ENCODE peak calls at places on chromosomes 12 and 14, in seven cellular contexts. N is RCC 7860, A is immature natural killer cell, H is GF-D8, R is NCI-H460, M is T-helper 1 cell, J is iris pigment epithelial cell. O is an unnamed sample.

GRCh38 chr12:78864483-78865296 is at the start of gene SYT1:
- DNase-seq in A (no peak), N (peak; percentile 47), H (no peak), J (peak; percentile 81), M (no peak), R (peak; percentile 90), O (peak; percentile 93)

GRCh38 chr12:16599081-16599480 is 6.9 kb downstream of the LMO3 start:
- DNase-seq in A (no peak), N (no peak), J (no peak), R (no peak), H (no peak), M (no peak), O (no peak)

GRCh38 chr12:5379737-5380496 is 52.0 kb upstream of the NTF3 start:
- DNase-seq in N (peak; percentile 70), J (no peak), M (no peak), H (no peak), R (no peak), A (no peak), O (no peak)

GRCh38 chr12:98022961-98023360 is 492.4 kb upstream of the TMPO start:
- DNase-seq in A (no peak), M (no peak), N (no peak), H (no peak), J (peak; percentile 1), R (no peak), O (no peak)

GRCh38 chr12:14408208-14408607 is 42.7 kb downstream of the ATF7IP start:
- DNase-seq in M (no peak), R (no peak), N (no peak), A (peak; percentile 54), J (peak; percentile 63), H (no peak), O (peak; percentile 38)

GRCh38 chr14:85418716-85419115 is 111.2 kb upstream of the FLRT2 start:
- DNase-seq in H (no peak), N (no peak), J (peak; percentile 64), M (no peak), A (no peak), R (no peak), O (no peak)

GRCh38 chr14:24941719-24942118 is 108.2 kb downstream of the STXBP6 start:
- DNase-seq in N (no peak), J (no peak), H (no peak), M (no peak), A (no peak), R (no peak), O (peak; percentile 17)

GRCh38 chr12:85580562-85581168 is 255.5 kb downstream of the RASSF9 start:
- DNase-seq in J (peak; percentile 11), N (no peak), R (no peak), H (no peak), M (no peak), A (no peak), O (no peak)

GRCh38 chr14:71588028-71588427 is 344.2 kb upstream of the RGS6 start:
- DNase-seq in M (no peak), J (peak; percentile 95), N (no peak), H (no peak), R (no peak), A (no peak), O (peak; percentile 77)

GRCh38 chr14:94646481-94646880 is 34.3 kb downstream of the SERPINA3 start:
- DNase-seq in M (no peak), J (peak; percentile 66), A (no peak), R (no peak), N (peak; percentile 12), H (no peak), O (peak; percentile 46)

GRCh38 chr12:45725631-45726593 is 3.6 kb upstream of the ARID2 start:
- DNase-seq in N (peak; percentile 20), J (peak; percentile 64), R (peak; percentile 59), A (peak; percentile 50), M (no peak), H (peak; percentile 22), O (peak; percentile 43)

GRCh38 chr14:73634333-73634833 is 10.4 kb upstream of the DNAL1 start:
- DNase-seq in A (peak; percentile 1), N (no peak), J (peak; percentile 25), M (no peak), R (no peak), H (no peak), O (peak; percentile 65)

GRCh38 chr12:80404629-80405028 is 39.4 kb upstream of the PTPRQ start:
- DNase-seq in H (no peak), A (no peak), M (no peak), J (no peak), N (no peak), R (no peak), O (no peak)

GRCh38 chr12:100348657-100349454 is 8.0 kb upstream of the SLC17A8 start:
- DNase-seq in R (peak; percentile 41), J (peak; percentile 42), H (no peak), N (peak; percentile 38), M (no peak), A (no peak), O (peak; percentile 52)

GRCh38 chr12:76026643-76027063 is 4.9 kb downstream of the PHLDA1 start:
- DNase-seq in J (no peak), H (no peak), R (no peak), N (no peak), M (no peak), A (no peak), O (peak; percentile 51)

GRCh38 chr12:46005151-46005797 is 14.9 kb upstream of the SCAF11 start:
- DNase-seq in M (no peak), J (peak; percentile 13), H (no peak), R (no peak), N (no peak), A (no peak), O (no peak)

GRCh38 chr12:30970559-30971202 is 44.1 kb downstream of the TSPAN11 start:
- DNase-seq in H (no peak), J (no peak), M (no peak), A (no peak), R (no peak), N (no peak), O (no peak)

GRCh38 chr12:100959481-100959880 is 164.9 kb downstream of the ANO4 start:
- DNase-seq in R (no peak), M (no peak), N (peak; percentile 22), H (no peak), A (no peak), J (peak; percentile 85), O (peak; percentile 76)

GRCh38 chr14:101815994-101816393 is 54.5 kb downstream of the PPP2R5C start:
- DNase-seq in A (no peak), N (no peak), J (no peak), M (peak; percentile 29), R (no peak), H (no peak), O (no peak)

GRCh38 chr12:3216726-3217682 is 139.8 kb downstream of the TSPAN9 start:
- DNase-seq in M (no peak), H (no peak), N (peak; percentile 73), A (no peak), R (no peak), J (peak; percentile 65), O (peak; percentile 66)

GRCh38 chr12:92472198-92472597 is 230.6 kb upstream of the PLEKHG7 start:
- DNase-seq in R (no peak), A (no peak), H (no peak), J (peak; percentile 60), N (no peak), M (no peak), O (no peak)

GRCh38 chr12:31853977-31854376 is 105.2 kb upstream of the RESF1 start:
- DNase-seq in J (no peak), R (no peak), M (no peak), N (no peak), H (peak; percentile 64), A (no peak), O (no peak)

GRCh38 chr12:110560048-110560447 is 23.1 kb downstream of the PPTC7 start:
- DNase-seq in N (no peak), R (no peak), M (no peak), A (no peak), H (no peak), J (no peak), O (no peak)

GRCh38 chr12:82425241-82425640 is 66.9 kb downstream of the METTL25 start:
- DNase-seq in N (peak; percentile 71), H (no peak), M (no peak), A (no peak), J (peak; percentile 75), R (no peak), O (peak; percentile 89)

GRCh38 chr12:128682542-128683315 is 141.0 kb downstream of the SLC15A4 start:
- DNase-seq in N (no peak), M (no peak), R (no peak), A (no peak), H (no peak), J (no peak), O (no peak)

GRCh38 chr12:47736877-47737676 is 11.8 kb upstream of the ENDOU start:
- DNase-seq in A (no peak), J (peak; percentile 43), N (no peak), R (no peak), M (no peak), H (no peak), O (peak; percentile 62)

GRCh38 chr12:34547276-34547675 is 525.0 kb downstream of the ALG10 start:
- DNase-seq in A (no peak), R (no peak), H (no peak), J (no peak), N (no peak), M (no peak), O (no peak)

GRCh38 chr14:68133856-68134255 is 314.3 kb downstream of the RAD51B start:
- DNase-seq in R (no peak), N (no peak), M (no peak), J (no peak), H (no peak), A (no peak), O (no peak)

GRCh38 chr12:91140660-91141045 is 29.4 kb upstream of the LUM start:
- DNase-seq in R (no peak), H (no peak), J (peak; percentile 63), N (no peak), A (no peak), M (no peak), O (no peak)

GRCh38 chr14:26132061-26132460 is 465.8 kb downstream of the NOVA1 start:
- DNase-seq in A (no peak), R (no peak), N (no peak), J (peak; percentile 75), H (no peak), M (no peak), O (no peak)

GRCh38 chr12:15838986-15839385 is 43.2 kb upstream of the STRAP start:
- DNase-seq in R (no peak), J (no peak), N (no peak), H (no peak), M (no peak), A (no peak), O (no peak)

GRCh38 chr14:49512147-49512551 is 74.0 kb downstream of the RPS29 start:
- DNase-seq in R (no peak), J (peak; percentile 40), H (no peak), A (no peak), N (peak; percentile 27), M (no peak), O (peak; percentile 71)

GRCh38 chr14:94011795-94012194 is 14.3 kb upstream of the OTUB2 start:
- DNase-seq in H (no peak), N (no peak), J (no peak), R (no peak), M (no peak), A (peak; percentile 55), O (peak; percentile 58)

GRCh38 chr14:24254630-24255392 is 8.2 kb downstream of the TGM1 start:
- DNase-seq in H (no peak), J (no peak), N (no peak), M (no peak), A (no peak), R (no peak), O (no peak)

GRCh38 chr12:74538491-74539258 is 1.0 kb downstream of the ATXN7L3B start:
- DNase-seq in R (no peak), A (peak; percentile 27), H (peak; percentile 2), N (no peak), J (peak; percentile 10), M (peak; percentile 30), O (peak; percentile 23)

GRCh38 chr14:66379116-66379515 is 107.1 kb upstream of the CCDC196 start:
- DNase-seq in J (peak; percentile 3), R (no peak), N (no peak), H (no peak), A (no peak), M (no peak), O (peak; percentile 58)

GRCh38 chr12:100868487-100868886 is 73.9 kb downstream of the ANO4 start:
- DNase-seq in R (no peak), M (no peak), A (no peak), J (peak; percentile 26), N (peak; percentile 57), H (no peak), O (peak; percentile 66)

GRCh38 chr14:64844272-64844671 is 35.4 kb downstream of the SPTB start:
- DNase-seq in H (no peak), N (no peak), A (no peak), J (no peak), M (no peak), R (no peak), O (no peak)